ENCODE peak calls at places on chromosomes 7 and 10, in four cellular contexts. M is IMR-90, L is H1, C is H9. J is an unnamed sample.

GRCh38 chr10:3140280-3140679 is 32.3 kb downstream of the PITRM1 start:
- DNase-seq in L (no peak), C (no peak), M (no peak), J (no peak)

GRCh38 chr10:32445036-32445435 is 904 bp upstream of the CCDC7 start:
- DNase-seq in C (no peak), M (no peak), L (no peak), J (no peak)

GRCh38 chr10:14124951-14125350 is 205.8 kb downstream of the FRMD4A start:
- DNase-seq in L (no peak), C (no peak), M (peak; percentile 46), J (peak; percentile 37)

GRCh38 chr10:103506061-103506460 is 12.6 kb downstream of the NEURL1 start:
- DNase-seq in M (no peak), L (no peak), C (peak; percentile 11), J (no peak)

GRCh38 chr10:11180228-11180627 is 162.6 kb downstream of the CELF2 start:
- DNase-seq in C (no peak), L (no peak), M (no peak), J (peak; percentile 14)

GRCh38 chr10:118459642-118460193 is 117.6 kb upstream of the FAM204A start:
- DNase-seq in M (peak; percentile 39), C (peak; percentile 75), L (peak; percentile 25), J (peak; percentile 56)

GRCh38 chr7:95749515-95749914 is 22.8 kb upstream of the DYNC1I1 start:
- DNase-seq in M (no peak), C (no peak), L (no peak), J (no peak)

GRCh38 chr10:95964786-95965185 is 57.0 kb downstream of the CC2D2B start:
- DNase-seq in C (no peak), L (no peak), M (no peak), J (no peak)

GRCh38 chr7:65233409-65234034 is 140.1 kb upstream of the ZNF92 start:
- DNase-seq in L (no peak), M (no peak), C (no peak), J (peak; percentile 81)

GRCh38 chr7:143974457-143974856 is 19.8 kb downstream of the OR2F1 start:
- DNase-seq in L (no peak), C (no peak), M (no peak), J (no peak)

DNA sequence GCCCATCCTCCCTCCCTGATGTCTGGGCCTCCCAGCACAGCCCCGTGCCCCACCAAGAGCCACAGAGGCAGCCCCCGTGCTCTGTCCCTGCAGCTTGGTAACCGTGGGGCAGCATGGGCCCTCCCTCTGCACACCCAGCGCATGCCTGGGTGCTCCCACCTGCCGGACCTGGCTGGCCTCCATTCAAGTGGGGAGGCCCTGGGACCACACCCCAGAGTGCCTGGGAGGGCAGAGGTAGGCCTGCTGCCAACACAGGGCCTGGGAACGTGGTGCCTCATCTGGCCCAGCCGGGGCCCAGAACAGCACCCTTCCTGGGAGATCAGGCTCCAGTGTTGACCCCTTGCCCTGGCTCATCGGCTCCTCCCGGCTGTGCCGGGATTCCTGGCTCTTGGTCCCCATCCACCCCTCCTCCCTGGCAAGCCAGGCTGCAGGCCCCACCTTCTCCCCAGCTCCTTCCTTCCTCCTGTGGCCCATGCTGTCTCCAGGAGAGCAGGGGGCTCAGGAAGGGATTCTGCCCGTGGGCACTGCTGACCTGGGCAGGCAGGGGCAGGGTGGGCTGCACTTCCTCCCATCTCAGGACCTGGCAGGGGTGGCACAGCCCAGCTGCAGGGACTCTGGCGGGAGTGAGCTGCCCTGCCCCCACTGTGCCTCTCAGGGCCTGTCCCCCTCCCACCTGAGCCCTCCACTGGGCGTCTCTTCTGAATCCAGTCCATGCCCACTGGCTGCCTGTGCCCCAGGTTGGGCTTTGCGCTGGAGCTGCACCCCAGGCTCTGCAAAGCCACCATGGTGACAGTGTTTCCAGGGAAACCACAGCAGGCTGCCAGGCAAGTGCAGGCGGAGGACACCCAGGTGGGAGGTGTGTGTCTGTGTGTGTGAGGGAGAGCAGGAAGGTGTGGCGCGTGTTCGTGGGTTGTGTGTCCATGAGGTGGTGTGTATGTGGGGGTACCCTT is 32.6 kb downstream of the PWWP2B start:
- DNase-seq in C (no peak), M (no peak), L (no peak), J (no peak)
- H3K14ac ChIP-seq in C (no peak overlapping the region), M (no peak overlapping the region), L (no peak overlapping the region), J (no peak overlapping the region)

GRCh38 chr7:157413881-157414701 is 77.3 kb downstream of the DNAJB6 start:
- DNase-seq in C (no peak), M (no peak), L (no peak), J (peak; percentile 62)
- H3K14ac ChIP-seq in C (no peak overlapping the region), M (no peak overlapping the region), L (no peak overlapping the region), J (no peak overlapping the region)

DNA sequence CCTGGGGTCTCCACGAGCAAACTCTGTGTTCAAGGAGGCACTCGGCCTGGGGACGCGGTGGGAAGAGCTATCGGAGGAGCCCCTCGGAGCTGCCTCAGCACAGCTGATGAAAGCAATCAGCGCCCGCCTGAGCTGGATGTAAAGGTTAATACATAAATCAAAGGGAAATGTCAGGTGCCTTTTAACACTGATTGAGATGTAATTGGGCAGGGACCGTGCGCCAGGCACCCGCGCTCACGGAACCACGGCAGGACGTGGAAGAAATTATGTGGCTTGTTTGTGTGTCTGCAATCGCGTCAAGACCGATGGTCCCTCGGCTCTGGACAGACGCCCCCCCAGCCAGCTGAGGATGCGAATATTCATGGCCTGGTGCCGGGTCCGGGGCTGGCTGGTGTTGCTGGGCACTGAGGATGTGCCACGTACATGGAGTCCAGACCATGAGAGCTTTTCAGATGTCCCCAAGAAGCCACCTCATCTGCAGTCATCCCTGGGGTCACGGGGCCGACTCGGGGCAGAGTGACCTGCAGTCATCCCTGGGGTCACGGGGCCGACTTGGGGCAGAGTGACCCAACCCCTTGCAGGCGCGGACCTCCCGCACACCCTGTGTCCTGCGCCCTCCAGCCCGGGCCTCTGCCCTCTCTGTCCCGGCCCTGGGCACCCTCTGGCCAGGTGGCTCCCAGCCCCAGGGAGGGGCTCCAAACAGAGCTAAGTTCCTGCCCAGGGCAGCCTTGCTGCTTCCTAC is 15.6 kb downstream of the FOXL3 start:
- DNase-seq in M (no peak), L (no peak), C (no peak), J (no peak)
- H3K14ac ChIP-seq in M (no peak overlapping the region), L (no peak overlapping the region), C (no peak overlapping the region), J (no peak overlapping the region)

GRCh38 chr7:44308741-44309270 is 16.6 kb downstream of the CAMK2B start:
- DNase-seq in L (no peak), C (no peak), M (no peak), J (no peak)

GRCh38 chr7:44309271-44310091 is 15.9 kb downstream of the CAMK2B start:
- DNase-seq in C (peak; percentile 71), M (peak; percentile 32), L (no peak), J (peak; percentile 53)

GRCh38 chr7:44307301-44307900 is 18.0 kb downstream of the CAMK2B start:
- DNase-seq in L (no peak), M (peak; percentile 19), C (peak; percentile 65), J (no peak)

GRCh38 chr7:44306608-44307007 is 18.8 kb downstream of the CAMK2B start:
- DNase-seq in M (no peak), C (no peak), L (no peak), J (no peak)

DNA sequence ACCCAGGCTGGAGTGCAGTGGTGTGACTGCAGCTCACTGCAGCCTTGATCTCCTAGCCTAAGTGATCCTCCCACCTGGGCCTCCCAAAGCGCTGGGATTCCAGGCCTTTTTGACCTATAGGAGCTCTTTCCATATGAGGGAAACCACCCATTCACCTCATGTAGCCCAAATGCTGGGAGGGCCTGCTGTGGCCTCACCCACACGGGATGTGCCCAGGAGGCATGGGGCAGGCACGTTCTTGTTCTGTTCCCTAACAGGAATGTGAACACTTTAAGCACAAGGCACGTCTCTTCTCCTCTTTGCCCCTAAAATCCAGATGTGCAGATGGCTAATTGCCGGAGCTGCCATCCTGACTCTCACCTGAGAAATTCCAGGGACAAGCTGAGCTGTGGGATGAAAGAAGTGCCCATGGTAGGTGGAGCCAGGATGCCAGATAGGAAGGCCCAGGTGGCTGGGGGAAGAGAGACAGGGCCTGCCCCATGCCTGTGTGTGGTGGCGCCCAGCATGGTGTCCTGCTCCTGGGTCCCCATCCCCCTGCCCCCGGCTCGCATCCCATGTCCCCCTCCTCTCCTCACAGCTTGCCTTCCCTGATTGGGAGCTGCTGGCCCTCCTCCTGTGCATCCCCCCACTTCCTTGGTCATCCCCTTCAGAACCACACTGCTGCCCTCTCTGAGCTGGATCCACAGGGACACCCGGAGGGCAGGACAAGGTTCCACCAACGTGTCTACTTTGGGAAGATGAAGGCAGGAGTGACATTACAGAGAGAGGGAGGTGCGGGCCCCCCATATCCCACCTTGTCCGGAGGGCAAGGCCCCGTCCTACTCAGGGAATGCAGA is 17.3 kb downstream of the CAMK2B start:
- DNase-seq in M (no peak), C (peak; percentile 18), L (no peak), J (no peak)
- H3K14ac ChIP-seq in M (no peak overlapping the region), C (no peak overlapping the region), L (no peak overlapping the region), J (no peak overlapping the region)

DNA sequence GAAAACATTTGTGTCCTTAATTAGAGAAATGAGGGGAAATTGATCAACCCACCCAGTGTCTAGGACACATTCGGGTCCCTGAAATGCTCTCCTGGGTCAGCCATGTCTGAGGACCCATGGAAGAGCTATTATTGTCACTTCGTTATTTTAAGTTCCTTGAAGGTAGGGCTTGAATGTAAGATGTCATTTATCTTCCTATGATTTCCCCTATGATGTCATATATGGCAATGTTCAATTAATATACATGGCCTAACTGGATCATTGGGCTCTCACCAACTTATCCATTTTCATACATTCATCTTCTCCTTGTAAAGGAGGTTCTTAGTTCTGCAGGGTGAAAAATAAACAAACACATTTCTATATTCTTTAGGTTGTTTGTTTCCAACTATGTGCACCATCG is 113.0 kb upstream of the FAM171A1 start:
- DNase-seq in M (no peak), L (no peak), C (no peak), J (no peak)
- H3K14ac ChIP-seq in M (no peak overlapping the region), L (no peak overlapping the region), C (no peak overlapping the region), J (no peak overlapping the region)

DNA sequence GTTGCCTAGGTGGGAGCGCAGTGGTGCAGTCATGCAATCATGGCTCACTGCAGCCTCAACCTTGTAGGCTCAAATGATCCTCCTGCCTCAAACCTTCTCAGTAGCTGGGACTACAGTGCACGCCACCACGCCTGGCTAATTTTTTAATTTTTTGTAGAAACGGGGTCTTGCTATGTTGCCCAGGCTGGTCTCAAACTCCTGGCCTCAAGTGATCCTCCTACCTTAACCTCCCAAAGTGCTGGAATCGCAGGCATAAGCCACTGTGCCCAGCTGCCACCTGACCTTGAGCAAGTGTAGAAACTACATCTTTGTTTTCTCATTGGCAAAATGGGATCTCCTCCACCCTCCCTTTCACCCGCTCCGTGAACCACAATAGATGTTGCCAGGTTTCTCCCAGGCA is 15.0 kb upstream of the MYH16 start:
- DNase-seq in L (no peak), C (no peak), M (no peak), J (no peak)
- H3K14ac ChIP-seq in L (no peak overlapping the region), C (no peak overlapping the region), M (no peak overlapping the region), J (no peak overlapping the region)

GRCh38 chr10:73746721-73747120 is 2.5 kb downstream of the SEC24C start:
- DNase-seq in L (no peak), C (no peak), M (no peak), J (no peak)

GRCh38 chr10:73743327-73743904 is 756 bp upstream of the SEC24C start:
- DNase-seq in C (no peak), L (no peak), M (no peak), J (no peak)

GRCh38 chr10:73742454-73742734 is 1.8 kb upstream of the SEC24C start:
- DNase-seq in M (no peak), C (no peak), L (no peak), J (no peak)

GRCh38 chr10:73744690-73744994 is 470 bp downstream of the SEC24C start:
- DNase-seq in M (peak; percentile 58), L (no peak), C (no peak), J (peak; percentile 66)

GRCh38 chr10:73743905-73744689 is at the start of gene SEC24C:
- DNase-seq in M (peak; percentile 94), C (peak; percentile 96), L (peak; percentile 82), J (peak; percentile 97)
- H3K14ac ChIP-seq in M (peak within 1 kb of the TSS; percentile 95), C (peak within 1 kb of the TSS; percentile 90), L (no peak within 1 kb of the TSS), J (peak within 1 kb of the TSS; percentile 80)

GRCh38 chr7:1559626-1560590 is 3.9 kb upstream of the TMEM184A start:
- DNase-seq in C (no peak), L (no peak), M (no peak), J (no peak)
- H3K14ac ChIP-seq in C (no peak overlapping the region), L (no peak overlapping the region), M (no peak overlapping the region), J (peak overlapping the region; percentile 88)

GRCh38 chr10:129609551-129609950 is 142.5 kb downstream of the MGMT start:
- DNase-seq in M (no peak), L (no peak), C (no peak), J (no peak)
- H3K14ac ChIP-seq in M (no peak overlapping the region), L (no peak overlapping the region), C (no peak overlapping the region), J (no peak overlapping the region)

J was measured in trophoblast cell.